ENCODE peak calls at places on chromosomes 12 and 14, in eight cellular contexts. Q is GM12878; E is lower lobe of right lung; J is CD8-positive, alpha-beta T cell; Z is prostate gland; C is neuronal stem cell; X is IMR-90; K is left ventricle myocardium inferior. G is an unnamed sample. For H3K36me3 and H3K9me3, the result is how much of the 10 kb centered on the place peaks cover.

GRCh38 chr12:109940339-109940923 is 40.4 kb downstream of the TCHP start:
- DNase-seq in C (no peak), Q (no peak), E (no peak), X (no peak), J (no peak), Z (no peak), K (no peak), G (no peak)

GRCh38 chr14:52179151-52179790 is 88.2 kb upstream of the PTGDR start:
- DNase-seq in E (no peak), Z (no peak), C (no peak), X (no peak), Q (no peak), K (no peak), J (no peak), G (no peak)

GRCh38 chr12:8996682-8997405 is 7.5 kb downstream of the KLRG1 start:
- DNase-seq in E (no peak), K (no peak), Q (peak), X (peak), J (no peak), Z (no peak), C (no peak), G (peak)

GRCh38 chr12:23585782-23586163 is 363.7 kb downstream of the SOX5 start:
- DNase-seq in C (no peak), K (no peak), Z (no peak), E (no peak), J (no peak), Q (no peak), X (no peak), G (no peak)

GRCh38 chr12:128684357-128684756 is 139.4 kb downstream of the SLC15A4 start:
- DNase-seq in C (no peak), E (no peak), J (no peak), X (no peak), Z (no peak), Q (no peak), K (no peak), G (no peak)

GRCh38 chr12:83823386-83824045 is 1089.1 kb downstream of the SLC6A15 start:
- DNase-seq in K (no peak), X (no peak), C (peak), Q (no peak), E (no peak), J (no peak), Z (no peak), G (no peak)

GRCh38 chr14:90177537-90178189 is 78.7 kb upstream of the PSMC1 start:
- DNase-seq in Q (no peak), X (peak), C (no peak), Z (no peak), J (no peak), K (no peak), E (no peak), G (peak)

GRCh38 chr12:34186492-34186891 is 164.2 kb downstream of the ALG10 start:
- DNase-seq in J (no peak), Z (no peak), X (no peak), E (no peak), C (no peak), K (no peak), Q (no peak), G (no peak)

GRCh38 chr12:12807970-12808702 is 5.0 kb upstream of the DDX47 start:
- DNase-seq in X (peak), J (peak), Q (peak), C (no peak), Z (no peak), E (no peak), K (peak), G (peak)

GRCh38 chr12:13085968-13086686 is 17.3 kb downstream of the GSG1 start:
- DNase-seq in X (no peak), C (no peak), J (no peak), Q (no peak), K (no peak), Z (no peak), E (no peak), G (no peak)

GRCh38 chr14:63524537-63525155 is 18.5 kb downstream of the PPP2R5E start:
- DNase-seq in E (no peak), X (no peak), Z (no peak), C (no peak), J (no peak), K (no peak), Q (peak), G (no peak)

GRCh38 chr14:65170768-65171251 is 68.5 kb upstream of the MAX start:
- DNase-seq in J (peak), X (peak), E (no peak), Z (no peak), Q (peak), K (no peak), C (no peak), G (peak)

GRCh38 chr14:63852271-63852816 is 460 bp upstream of the SYNE2 start:
- DNase-seq in C (no peak), X (peak), K (no peak), E (no peak), J (no peak), Q (no peak), Z (no peak), G (peak)

GRCh38 chr12:123907021-123907420 is 65.6 kb downstream of the CCDC92 start:
- DNase-seq in Z (no peak), X (no peak), Q (no peak), J (no peak), C (no peak), K (no peak), E (no peak), G (no peak)

GRCh38 chr14:72617391-72618011 is 276.4 kb downstream of the DPF3 start:
- DNase-seq in K (peak), J (peak), C (peak), E (no peak), X (no peak), Q (no peak), Z (no peak), G (peak)

GRCh38 chr14:103861413-103862392 is 14.3 kb upstream of the PPP1R13B start:
- DNase-seq in E (peak), C (no peak), Q (no peak), K (peak), J (no peak), Z (no peak), X (no peak), G (no peak)

GRCh38 chr14:42911642-42912041 is 1305.0 kb downstream of the LRFN5 start:
- DNase-seq in C (no peak), X (peak), E (no peak), Q (no peak), Z (no peak), J (no peak), K (no peak), G (no peak)

GRCh38 chr14:93984987-93985410 is 8.6 kb upstream of the ASB2 start:
- DNase-seq in E (peak), X (peak), K (peak), C (peak), J (no peak), Q (no peak), Z (no peak), G (peak)

GRCh38 chr12:114670257-114670955 is 13.6 kb downstream of the TBX3 start:
- DNase-seq in X (no peak), K (no peak), C (peak), Z (no peak), J (no peak), E (no peak), Q (no peak), G (peak)

GRCh38 chr12:49706351-49707126 is 666 bp downstream of the FMNL3 start:
- DNase-seq in K (peak), E (peak), J (no peak), X (peak), Z (no peak), Q (no peak), C (no peak), G (peak)

GRCh38 chr14:88499225-88499624 is 55.6 kb downstream of the PTPN21 start:
- DNase-seq in X (no peak), C (no peak), E (no peak), J (no peak), Q (no peak), K (no peak), Z (no peak), G (no peak)

GRCh38 chr12:11814362-11814761 is 164.9 kb downstream of the ETV6 start:
- DNase-seq in J (no peak), E (no peak), Q (no peak), X (peak), C (no peak), K (no peak), Z (no peak), G (peak)

GRCh38 chr12:123034865-123035264 is 54.4 kb downstream of the ARL6IP4 start:
- DNase-seq in X (peak), Z (no peak), E (no peak), Q (no peak), K (no peak), C (no peak), J (no peak), G (peak)

GRCh38 chr12:87383705-87384104 is 645.5 kb downstream of the C12orf50 start:
- DNase-seq in Z (no peak), K (no peak), J (no peak), Q (no peak), C (no peak), X (peak), E (no peak), G (no peak)

GRCh38 chr12:114916124-114916523 is 232.1 kb upstream of the TBX3 start:
- DNase-seq in J (no peak), K (no peak), C (no peak), Q (no peak), Z (no peak), X (peak), E (no peak), G (peak)

GRCh38 chr12:122421263-122421814 is 1.1 kb downstream of the CLIP1 start:
- DNase-seq in Z (peak), J (no peak), Q (no peak), E (peak), X (peak), K (peak), C (no peak), G (peak)

DNA sequence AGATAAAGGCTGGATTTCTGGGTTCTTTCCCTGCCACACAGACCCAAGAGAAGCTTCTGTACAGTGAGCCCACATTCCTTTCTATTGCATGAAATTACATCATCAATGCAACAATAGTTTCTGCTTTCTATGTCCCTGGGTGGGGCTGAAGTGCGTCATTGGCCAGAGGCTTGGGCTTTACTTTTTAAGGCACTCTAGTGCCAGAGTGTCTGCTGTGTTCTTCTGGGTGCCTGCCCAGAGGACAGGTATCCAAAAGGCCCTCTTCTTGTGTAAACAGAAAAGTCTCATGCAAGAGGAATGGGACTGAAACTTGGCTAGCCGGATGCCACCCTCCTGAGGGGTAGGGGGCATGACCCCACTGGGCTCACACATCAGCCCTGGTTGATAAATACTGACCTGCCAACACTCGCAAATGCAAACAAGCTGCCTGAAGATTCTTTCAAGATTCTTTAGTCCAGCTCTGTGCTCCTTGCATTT is 5.9 kb downstream of the KRT86 start:
- DNase-seq in Z (peak), K (no peak), C (no peak), X (peak), E (peak), Q (no peak), J (peak), G (peak)
- H3K4me3 ChIP-seq in Z (no peak), K (no peak), C (no peak), X (no peak), E (no peak), Q (no peak), J (no peak), G (peak)

GRCh38 chr12:55997535-55997859 is 421 bp downstream of the SUOX start:
- DNase-seq in Q (no peak), K (no peak), J (no peak), C (no peak), E (no peak), Z (no peak), X (no peak), G (no peak)

GRCh38 chr12:55996201-55996714 is 818 bp upstream of the SUOX start:
- DNase-seq in X (peak), Z (peak), E (no peak), J (peak), Q (no peak), C (peak), K (no peak), G (peak)

GRCh38 chr12:55996715-55997534 is at the start of gene SUOX:
- DNase-seq in K (peak), X (peak), J (no peak), Q (peak), Z (peak), E (peak), C (peak), G (peak)

GRCh38 chr12:55995366-55995765 is 1.7 kb upstream of the SUOX start:
- DNase-seq in J (no peak), X (no peak), Z (no peak), E (no peak), C (no peak), Q (no peak), K (no peak), G (no peak)

DNA sequence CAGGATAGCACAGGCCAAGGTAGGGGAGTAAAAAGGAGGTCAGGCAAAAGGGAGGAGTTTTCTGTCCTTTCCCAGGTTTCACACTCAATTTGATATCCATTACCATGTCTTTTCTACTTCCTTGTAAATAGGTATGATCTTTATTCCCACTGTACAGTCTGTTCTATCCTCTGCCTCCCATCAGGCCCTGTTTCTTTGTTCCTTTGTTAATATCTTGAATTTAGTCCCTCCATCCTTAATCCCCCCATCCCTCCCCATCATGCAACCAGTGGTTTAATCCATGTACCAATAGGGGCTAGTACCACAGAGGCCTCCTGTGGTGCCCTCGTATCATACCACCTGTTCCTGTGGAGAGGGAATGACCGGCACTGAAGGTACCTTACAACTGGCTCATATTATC is 3.6 kb upstream of the SUOX start:
- DNase-seq in E (no peak), Z (no peak), Q (no peak), J (no peak), C (no peak), K (no peak), X (no peak), G (no peak)
- H3K36me3 ChIP-seq in E (half or more), Z (under half), Q (under half), J (under half), C (under half), K (half or more), X (under half), G (half or more)

GRCh38 chr12:91077228-91077954 is 19.6 kb upstream of the KERA start:
- DNase-seq in J (no peak), Z (no peak), C (no peak), Q (no peak), E (no peak), K (no peak), X (no peak), G (no peak)
- H3K9me3 ChIP-seq in J (under half), Z (under half), C (under half), Q (under half), E (under half), K (under half), X (under half), G (under half)

GRCh38 chr12:71230542-71230941 is 72.7 kb upstream of the TSPAN8 start:
- DNase-seq in X (no peak), C (no peak), Q (no peak), K (no peak), E (no peak), Z (no peak), J (no peak), G (no peak)

GRCh38 chr12:71236133-71236660 is 78.4 kb upstream of the TSPAN8 start:
- DNase-seq in C (no peak), Z (no peak), J (no peak), X (no peak), K (no peak), Q (no peak), E (no peak), G (no peak)

GRCh38 chr12:71237128-71237527 is 79.3 kb upstream of the TSPAN8 start:
- DNase-seq in K (no peak), C (no peak), X (no peak), Q (no peak), E (no peak), J (no peak), Z (no peak), G (no peak)

DNA sequence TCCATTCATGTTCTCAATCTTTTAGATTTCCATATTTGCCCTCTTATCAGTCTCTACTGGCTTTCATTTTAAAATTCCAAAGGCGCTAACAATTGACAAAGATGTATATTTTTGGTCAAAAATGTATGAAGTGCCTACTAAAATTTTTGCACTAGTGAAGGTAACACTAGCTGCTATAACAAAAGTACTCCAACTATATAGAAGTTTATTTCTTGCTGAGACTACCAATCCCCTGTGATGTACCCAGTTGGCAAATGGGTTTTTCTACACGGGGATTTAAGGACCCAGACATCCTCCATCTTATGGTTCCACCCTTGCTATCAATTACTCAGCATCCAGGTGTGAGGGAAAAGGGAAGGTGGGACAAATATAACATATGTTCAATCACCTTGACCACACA is 75.3 kb upstream of the TSPAN8 start:
- DNase-seq in E (no peak), Z (no peak), X (no peak), Q (no peak), C (no peak), J (no peak), K (no peak), G (no peak)
- H3K4me3 ChIP-seq in E (no peak), Z (no peak), X (no peak), Q (no peak), C (no peak), J (no peak), K (no peak), G (no peak)

GRCh38 chr14:92709340-92710000 is 39.0 kb downstream of the LGMN start:
- DNase-seq in Q (no peak), C (no peak), X (no peak), E (no peak), K (no peak), Z (no peak), J (no peak), G (no peak)
- H3K36me3 ChIP-seq in Q (under half), C (under half), X (under half), E (half or more), K (half or more), Z (under half), J (under half), G (under half)

GRCh38 chr12:14373202-14373601 is 7.7 kb downstream of the ATF7IP start:
- DNase-seq in Z (no peak), J (no peak), C (no peak), E (no peak), Q (no peak), X (peak), K (no peak), G (peak)
- H3K9me3 ChIP-seq in Z (under half), J (under half), C (under half), E (under half), Q (under half), X (under half), K (under half), G (under half)

DNA sequence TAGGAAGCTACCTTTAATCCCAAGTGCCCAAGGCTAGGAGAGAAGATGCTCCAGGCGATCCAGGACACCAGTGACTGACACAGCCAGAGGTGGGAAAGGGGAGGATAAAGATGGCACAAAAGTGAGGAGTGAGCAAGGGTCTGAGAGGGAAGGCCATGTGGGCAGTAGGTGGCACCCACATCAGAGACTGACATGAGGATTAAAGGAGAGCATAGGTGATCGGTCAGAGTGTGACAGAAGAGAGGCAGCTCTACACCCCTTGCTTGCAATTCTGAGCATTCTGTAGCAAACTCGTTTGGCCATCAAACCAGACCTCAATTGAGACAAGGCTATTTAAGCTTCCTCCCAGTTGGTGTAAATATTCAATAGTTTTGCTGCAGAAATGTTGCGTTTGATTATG is 724 bp upstream of the CD27 start:
- DNase-seq in K (no peak), C (no peak), X (no peak), J (no peak), Z (no peak), E (no peak), Q (no peak), G (no peak)
- H3K4me3 ChIP-seq in K (no peak), C (no peak), X (no peak), J (peak), Z (no peak), E (no peak), Q (peak), G (no peak)

GRCh38 chr14:105487449-105487985 is 831 bp downstream of the CRIP1 start:
- DNase-seq in X (no peak), Z (no peak), Q (no peak), K (peak), C (no peak), J (peak), E (peak), G (no peak)

GRCh38 chr14:105487986-105488777 is 1.5 kb downstream of the CRIP1 start:
- DNase-seq in E (no peak), K (peak), C (no peak), J (peak), Q (no peak), X (no peak), Z (no peak), G (no peak)

GRCh38 chr14:105490318-105490571 is 801 bp upstream of the TEDC1 start:
- DNase-seq in Q (no peak), J (no peak), E (no peak), K (peak), X (no peak), C (no peak), Z (no peak), G (no peak)

GRCh38 chr14:105489607-105490317 is 1.3 kb upstream of the TEDC1 start:
- DNase-seq in Z (peak), E (peak), J (peak), X (peak), C (no peak), K (peak), Q (peak), G (peak)

DNA sequence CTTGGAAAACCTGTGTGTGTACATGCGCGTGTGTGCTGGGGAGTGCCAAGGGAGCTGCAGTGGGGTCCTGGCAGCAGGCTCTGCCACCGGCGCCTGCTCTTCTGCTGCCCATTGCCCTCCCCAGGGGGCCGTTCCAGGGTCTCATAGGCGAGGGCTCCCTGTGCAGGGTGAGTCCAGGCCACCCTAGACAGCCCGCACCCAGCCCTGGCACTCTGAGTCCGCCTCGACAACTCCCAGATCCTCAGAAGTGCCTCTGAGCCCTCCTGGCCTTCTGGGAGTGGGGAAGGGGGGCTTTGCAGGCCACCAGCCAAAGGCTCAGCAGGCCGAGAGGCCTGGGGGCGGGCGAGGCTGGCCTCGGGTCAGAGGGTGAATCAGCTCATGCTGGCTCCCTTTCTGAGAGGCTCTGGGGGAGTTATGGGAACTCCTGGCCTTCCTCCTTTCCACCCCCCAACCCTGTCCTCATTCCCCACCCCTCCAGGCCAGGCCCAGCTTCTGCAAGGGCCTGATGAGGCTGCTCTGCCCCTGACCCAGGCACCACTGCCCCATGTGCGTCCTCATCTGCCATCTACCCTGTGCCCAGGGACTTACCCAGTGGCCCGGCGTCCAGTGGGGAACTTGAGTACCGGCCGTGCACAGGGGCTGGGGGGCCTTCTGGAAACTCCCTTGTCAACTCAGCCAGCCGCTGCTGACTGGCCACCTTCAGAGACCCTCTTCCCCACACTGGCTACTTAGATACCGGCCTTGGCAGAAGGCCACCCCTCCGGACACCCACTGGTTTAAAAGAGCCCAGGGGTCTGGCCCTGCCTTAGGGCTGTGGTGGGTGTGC is 2.1 kb upstream of the TEDC1 start:
- DNase-seq in C (no peak), X (no peak), E (no peak), J (no peak), Z (no peak), K (peak), Q (no peak), G (no peak)
- H3K36me3 ChIP-seq in C (under half), X (under half), E (under half), J (under half), Z (under half), K (under half), Q (under half), G (under half)

GRCh38 chr12:133190176-133190575 is 8.9 kb downstream of the ZNF268 start:
- DNase-seq in C (no peak), K (no peak), X (no peak), E (no peak), Q (no peak), J (no peak), Z (no peak), G (no peak)
- H3K9me3 ChIP-seq in C (half or more), K (half or more), X (half or more), E (half or more), Q (under half), J (half or more), Z (under half), G (half or more)